ENCODE peak calls at places on chromosome 6, in four cellular contexts. F, P, Y and O are unnamed samples.

GRCh38 chr6:118862443-118862842 is 31.5 kb upstream of the ASF1A start:
- DNase-seq in F (no peak), P (no peak), Y (no peak), O (no peak)

GRCh38 chr6:136089885-136090284 is 160.2 kb downstream of the MTFR2 start:
- DNase-seq in F (no peak), P (no peak), Y (no peak), O (no peak)

GRCh38 chr6:104601756-104602155 is 258.0 kb downstream of the HACE1 start:
- DNase-seq in F (no peak), P (no peak), Y (no peak), O (no peak)

GRCh38 chr6:99810942-99811633 is 182.9 kb downstream of the MCHR2 start:
- DNase-seq in F (no peak), P (no peak), Y (no peak), O (no peak)

GRCh38 chr6:26223677-26224546 is 136.7 kb downstream of the HFE start:
- DNase-seq in F (peak; percentile 56), P (peak; percentile 97), Y (no peak), O (no peak)

GRCh38 chr6:139500977-139501376 is 126.5 kb upstream of the CITED2 start:
- DNase-seq in F (no peak), P (no peak), Y (no peak), O (no peak)

GRCh38 chr6:77034161-77034560 is 429.1 kb downstream of the HTR1B start:
- DNase-seq in F (no peak), P (no peak), Y (no peak), O (peak; percentile 96)

GRCh38 chr6:47483853-47484546 is 6.4 kb downstream of the CD2AP start:
- DNase-seq in F (no peak), P (no peak), Y (no peak), O (no peak)

GRCh38 chr6:14622878-14623542 is 505.4 kb downstream of the CD83 start:
- DNase-seq in F (no peak), P (no peak), Y (no peak), O (no peak)

GRCh38 chr6:33410711-33411631 is at the start of gene PHF1:
- DNase-seq in F (no peak), P (peak; percentile 69), Y (no peak), O (peak; percentile 68)

GRCh38 chr6:37987008-37987407 is 167.5 kb downstream of the ZFAND3 start:
- DNase-seq in F (no peak), P (no peak), Y (no peak), O (no peak)

GRCh38 chr6:132458887-132459604 is 53.9 kb downstream of the STX7 start:
- DNase-seq in F (no peak), P (no peak), Y (no peak), O (no peak)

GRCh38 chr6:70079241-70079640 is 212.9 kb downstream of the COL19A1 start:
- DNase-seq in F (no peak), P (no peak), Y (no peak), O (no peak)

GRCh38 chr6:44074383-44075136 is 52.7 kb downstream of the MRPL14 start:
- DNase-seq in F (peak; percentile 55), P (peak; percentile 79), Y (no peak), O (no peak)

GRCh38 chr6:21769405-21769851 is 175.9 kb downstream of the SOX4 start:
- DNase-seq in F (no peak), P (no peak), Y (no peak), O (no peak)

GRCh38 chr6:579339-579738 is 77.6 kb downstream of the HUS1B start:
- DNase-seq in F (no peak), P (peak; percentile 21), Y (no peak), O (no peak)

GRCh38 chr6:10793695-10794094 is 44.6 kb downstream of the MAK start:
- DNase-seq in F (no peak), P (no peak), Y (no peak), O (no peak)

GRCh38 chr6:140567469-140567868 is 1193.0 kb upstream of the CITED2 start:
- DNase-seq in F (no peak), P (no peak), Y (no peak), O (no peak)

GRCh38 chr6:5497896-5498578 is 236.7 kb downstream of the FARS2 start:
- DNase-seq in F (no peak), P (no peak), Y (no peak), O (no peak)

GRCh38 chr6:81911446-81911845 is 159.0 kb upstream of the TENT5A start:
- DNase-seq in F (no peak), P (no peak), Y (no peak), O (no peak)

GRCh38 chr6:142819603-142820335 is 125.2 kb downstream of the HIVEP2 start:
- DNase-seq in F (no peak), P (peak; percentile 36), Y (no peak), O (no peak)

GRCh38 chr6:33599413-33599911 is 19.4 kb upstream of the BAK1 start:
- DNase-seq in F (no peak), P (peak; percentile 71), Y (peak; percentile 45), O (no peak)

GRCh38 chr6:64170326-64170725 is 534.7 kb downstream of the PHF3 start:
- DNase-seq in F (no peak), P (no peak), Y (no peak), O (no peak)

GRCh38 chr6:2412731-2413130 is 167.3 kb upstream of the GMDS start:
- DNase-seq in F (no peak), P (no peak), Y (no peak), O (no peak)